ENCODE peak calls at places on chromosomes 12 and 14, in six cellular contexts. L is amniotic stem cell; G is iris pigment epithelial cell; E is activated T-cell treated with anti-CD3 and anti-CD28 coated beads, Interleukin-2, amount 50 U/mL, for 72 hours; S is HFF-Myc; Y is EL. U is an unnamed sample.

GRCh38 chr12:56160160-56160763 is 2.1 kb downstream of the MYL6 start:
- DNase-seq in G (peak), S (no peak), Y (peak), E (peak), L (no peak), U (peak)

GRCh38 chr14:50599700-50600444 is 39.9 kb downstream of the ATL1 start:
- DNase-seq in G (peak), E (no peak), Y (peak), S (peak), L (peak), U (peak)

GRCh38 chr12:102913453-102914226 is 3.4 kb downstream of the PAH start:
- DNase-seq in S (no peak), L (no peak), Y (no peak), E (no peak), G (no peak), U (no peak)

GRCh38 chr14:75634848-75635247 is 25.8 kb downstream of the ERG28 start:
- DNase-seq in L (no peak), E (no peak), S (no peak), G (no peak), Y (peak), U (no peak)

GRCh38 chr14:32408018-32408417 is 78.9 kb downstream of the AKAP6 start:
- DNase-seq in L (no peak), Y (no peak), E (no peak), G (peak), S (no peak), U (no peak)

GRCh38 chr14:50397461-50398196 is 948 bp upstream of the CDKL1 start:
- DNase-seq in G (no peak), Y (peak), L (no peak), E (no peak), S (no peak), U (no peak)

GRCh38 chr14:65940056-65940735 is 527.7 kb downstream of the FUT8 start:
- DNase-seq in E (peak), L (no peak), Y (peak), G (no peak), S (peak), U (peak)

GRCh38 chr12:5244513-5244972 is 187.4 kb upstream of the NTF3 start:
- DNase-seq in Y (no peak), L (no peak), G (no peak), S (no peak), E (no peak), U (no peak)

GRCh38 chr14:101844752-101845151 is 83.2 kb downstream of the PPP2R5C start:
- DNase-seq in G (no peak), L (no peak), Y (no peak), S (no peak), E (no peak), U (no peak)

GRCh38 chr14:102279688-102280348 is 25.1 kb downstream of the MOK start:
- DNase-seq in L (peak), S (peak), Y (peak), E (no peak), G (peak), U (peak)

GRCh38 chr14:81589381-81590065 is 55.9 kb upstream of the SEL1L start:
- DNase-seq in Y (no peak), S (no peak), L (no peak), E (no peak), G (no peak), U (no peak)

GRCh38 chr12:123971770-123972447 is 722 bp downstream of the CCDC92 start:
- DNase-seq in E (peak), Y (peak), G (peak), S (no peak), L (no peak), U (no peak)

GRCh38 chr12:92360543-92360942 is 214.9 kb upstream of the BTG1 start:
- DNase-seq in Y (no peak), S (no peak), E (no peak), L (no peak), G (peak), U (no peak)

U was measured in SW 1271.